ENCODE peak calls at places on chromosomes 16 and 17, in nine cellular contexts. One of them, this sample, is unnamed.

GRCh38 chr17:55086635-55087058 is 118.1 kb downstream of the STXBP4 start:
- DNase-seq in GM23338: no peak
- DNase-seq in IMR-90: peak; percentile 90
- DNase-seq in tibial nerve: no peak
- DNase-seq in HCT116: peak; percentile 31
- DNase-seq in tibial artery: no peak
- DNase-seq in lower lobe of right lung: no peak
- DNase-seq in adrenal gland: no peak
- DNase-seq in Peyer's patch: no peak
- DNase-seq in this sample: no peak

GRCh38 chr16:47503936-47504335 is 42.8 kb downstream of the PHKB start:
- DNase-seq in GM23338: no peak
- DNase-seq in IMR-90: peak; percentile 74
- DNase-seq in tibial nerve: no peak
- DNase-seq in HCT116: peak; percentile 3
- DNase-seq in tibial artery: no peak
- DNase-seq in lower lobe of right lung: no peak
- DNase-seq in adrenal gland: no peak
- DNase-seq in Peyer's patch: no peak
- DNase-seq in this sample: no peak

GRCh38 chr16:58661199-58661830 is 23.3 kb downstream of the SLC38A7 start:
- DNase-seq in GM23338: peak; percentile 87
- DNase-seq in IMR-90: peak; percentile 91
- DNase-seq in tibial nerve: no peak
- DNase-seq in HCT116: peak; percentile 78
- DNase-seq in tibial artery: peak; percentile 45
- DNase-seq in lower lobe of right lung: no peak
- DNase-seq in adrenal gland: peak; percentile 93
- DNase-seq in Peyer's patch: no peak
- DNase-seq in this sample: peak; percentile 59

GRCh38 chr17:40035162-40035559 is 19.0 kb downstream of the MED24 start:
- DNase-seq in GM23338: peak; percentile 90
- DNase-seq in IMR-90: peak; percentile 47
- DNase-seq in tibial nerve: no peak
- DNase-seq in HCT116: no peak
- DNase-seq in tibial artery: no peak
- DNase-seq in lower lobe of right lung: no peak
- DNase-seq in adrenal gland: no peak
- DNase-seq in Peyer's patch: no peak
- DNase-seq in this sample: no peak

GRCh38 chr17:79065105-79065670 is 9.4 kb upstream of the ENGASE start:
- DNase-seq in GM23338: peak; percentile 77
- DNase-seq in IMR-90: peak; percentile 32
- DNase-seq in tibial nerve: no peak
- DNase-seq in HCT116: peak; percentile 52
- DNase-seq in tibial artery: no peak
- DNase-seq in lower lobe of right lung: no peak
- DNase-seq in adrenal gland: peak; percentile 90
- DNase-seq in Peyer's patch: peak; percentile 51
- DNase-seq in this sample: no peak

GRCh38 chr17:50841949-50842354 is 6.6 kb downstream of the WFIKKN2 start:
- DNase-seq in GM23338: peak; percentile 92
- DNase-seq in IMR-90: peak; percentile 58
- DNase-seq in tibial nerve: peak; percentile 63
- DNase-seq in HCT116: peak; percentile 61
- DNase-seq in tibial artery: peak; percentile 59
- DNase-seq in lower lobe of right lung: peak; percentile 69
- DNase-seq in adrenal gland: peak; percentile 87
- DNase-seq in Peyer's patch: peak; percentile 83
- DNase-seq in this sample: peak; percentile 66

GRCh38 chr16:75483222-75483621 is 12.0 kb downstream of the CHST6 start:
- DNase-seq in GM23338: no peak
- DNase-seq in IMR-90: peak; percentile 43
- DNase-seq in tibial nerve: no peak
- DNase-seq in HCT116: peak; percentile 97
- DNase-seq in tibial artery: no peak
- DNase-seq in lower lobe of right lung: no peak
- DNase-seq in adrenal gland: no peak
- DNase-seq in Peyer's patch: no peak
- DNase-seq in this sample: no peak

GRCh38 chr17:82241183-82241925 is 12.5 kb downstream of the SLC16A3 start:
- DNase-seq in GM23338: no peak
- DNase-seq in IMR-90: peak; percentile 36
- DNase-seq in tibial nerve: peak; percentile 59
- DNase-seq in HCT116: no peak
- DNase-seq in tibial artery: peak; percentile 88
- DNase-seq in lower lobe of right lung: peak; percentile 91
- DNase-seq in adrenal gland: peak; percentile 93
- DNase-seq in Peyer's patch: peak; percentile 75
- DNase-seq in this sample: peak; percentile 91

GRCh38 chr16:11034481-11034931 is 90.1 kb downstream of the CLEC16A start:
- DNase-seq in GM23338: no peak
- DNase-seq in IMR-90: peak; percentile 24
- DNase-seq in tibial nerve: peak; percentile 29
- DNase-seq in HCT116: no peak
- DNase-seq in tibial artery: no peak
- DNase-seq in lower lobe of right lung: no peak
- DNase-seq in adrenal gland: no peak
- DNase-seq in Peyer's patch: no peak
- DNase-seq in this sample: no peak

GRCh38 chr17:2521257-2521656 is 9.6 kb upstream of the METTL16 start:
- DNase-seq in GM23338: no peak
- DNase-seq in IMR-90: no peak
- DNase-seq in tibial nerve: no peak
- DNase-seq in HCT116: no peak
- DNase-seq in tibial artery: no peak
- DNase-seq in lower lobe of right lung: no peak
- DNase-seq in adrenal gland: no peak
- DNase-seq in Peyer's patch: no peak
- DNase-seq in this sample: no peak

GRCh38 chr16:88347656-88348376 is 34.9 kb upstream of the ZNF469 start:
- DNase-seq in GM23338: no peak
- DNase-seq in IMR-90: no peak
- DNase-seq in tibial nerve: no peak
- DNase-seq in HCT116: no peak
- DNase-seq in tibial artery: no peak
- DNase-seq in lower lobe of right lung: peak; percentile 37
- DNase-seq in adrenal gland: no peak
- DNase-seq in Peyer's patch: no peak
- DNase-seq in this sample: no peak

GRCh38 chr17:68029512-68030215 is 5.9 kb upstream of the KPNA2 start:
- DNase-seq in GM23338: peak; percentile 24
- DNase-seq in IMR-90: no peak
- DNase-seq in tibial nerve: no peak
- DNase-seq in HCT116: no peak
- DNase-seq in tibial artery: no peak
- DNase-seq in lower lobe of right lung: no peak
- DNase-seq in adrenal gland: no peak
- DNase-seq in Peyer's patch: no peak
- DNase-seq in this sample: no peak

GRCh38 chr17:51078009-51078592 is 42.6 kb downstream of the SPAG9 start:
- DNase-seq in GM23338: no peak
- DNase-seq in IMR-90: no peak
- DNase-seq in tibial nerve: no peak
- DNase-seq in HCT116: no peak
- DNase-seq in tibial artery: no peak
- DNase-seq in lower lobe of right lung: peak; percentile 58
- DNase-seq in adrenal gland: no peak
- DNase-seq in Peyer's patch: no peak
- DNase-seq in this sample: no peak

GRCh38 chr17:81635973-81636504 is 873 bp downstream of the NPLOC4 start:
- DNase-seq in GM23338: no peak
- DNase-seq in IMR-90: peak; percentile 60
- DNase-seq in tibial nerve: no peak
- DNase-seq in HCT116: no peak
- DNase-seq in tibial artery: no peak
- DNase-seq in lower lobe of right lung: no peak
- DNase-seq in adrenal gland: no peak
- DNase-seq in Peyer's patch: no peak
- DNase-seq in this sample: no peak

GRCh38 chr16:19549688-19550087 is 5.8 kb upstream of the VPS35L start:
- DNase-seq in GM23338: no peak
- DNase-seq in IMR-90: no peak
- DNase-seq in tibial nerve: no peak
- DNase-seq in HCT116: no peak
- DNase-seq in tibial artery: no peak
- DNase-seq in lower lobe of right lung: no peak
- DNase-seq in adrenal gland: no peak
- DNase-seq in Peyer's patch: no peak
- DNase-seq in this sample: no peak
- H3K36me3 ChIP-seq in GM23338: peaks cover 24% of the 10 kb centered on the region
- H3K36me3 ChIP-seq in IMR-90: no peaks in the 10 kb centered on the region
- H3K36me3 ChIP-seq in tibial nerve: peaks cover 65% of the 10 kb centered on the region
- H3K36me3 ChIP-seq in HCT116: peaks cover 25% of the 10 kb centered on the region
- H3K36me3 ChIP-seq in tibial artery: peaks cover 19% of the 10 kb centered on the region
- H3K36me3 ChIP-seq in lower lobe of right lung: peaks cover 57% of the 10 kb centered on the region
- H3K36me3 ChIP-seq in adrenal gland: no peaks in the 10 kb centered on the region
- H3K36me3 ChIP-seq in Peyer's patch: peaks cover 64% of the 10 kb centered on the region
- H3K36me3 ChIP-seq in this sample: peaks cover 76% of the 10 kb centered on the region

GRCh38 chr17:13230350-13230900 is 212.6 kb upstream of the ELAC2 start:
- DNase-seq in GM23338: no peak
- DNase-seq in IMR-90: no peak
- DNase-seq in tibial nerve: no peak
- DNase-seq in HCT116: no peak
- DNase-seq in tibial artery: no peak
- DNase-seq in lower lobe of right lung: no peak
- DNase-seq in adrenal gland: no peak
- DNase-seq in Peyer's patch: no peak
- DNase-seq in this sample: no peak
- TF ChIP-seq CTCF in GM23338: no peak
- TF ChIP-seq CTCF in IMR-90: no peak
- TF ChIP-seq CTCF in tibial nerve: no peak
- TF ChIP-seq CTCF in HCT116: no peak
- TF ChIP-seq CTCF in tibial artery: no peak
- TF ChIP-seq CTCF in lower lobe of right lung: no peak
- TF ChIP-seq CTCF in adrenal gland: no peak
- TF ChIP-seq CTCF in Peyer's patch: no peak
- TF ChIP-seq CTCF in this sample: no peak

DNA sequence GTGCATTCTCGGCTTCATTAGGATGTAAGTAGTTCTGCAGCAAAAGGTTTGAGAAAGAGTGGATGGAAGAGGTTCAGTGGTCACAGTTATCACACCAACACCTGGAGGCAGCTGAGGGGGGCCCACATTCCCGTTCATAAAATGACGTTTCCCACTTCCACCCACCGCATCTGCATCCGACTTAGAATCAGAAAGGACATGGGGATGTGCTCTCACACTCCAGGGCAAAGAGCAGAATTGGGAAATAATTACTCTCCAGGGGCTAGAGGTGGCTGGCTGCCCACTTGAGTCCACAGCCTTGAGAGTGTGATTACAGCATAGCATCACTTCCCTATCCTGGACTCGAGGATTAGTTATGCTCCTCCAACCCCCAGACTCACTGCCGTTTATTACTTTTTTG is 122.0 kb downstream of the CPPED1 start:
- DNase-seq in GM23338: no peak
- DNase-seq in IMR-90: no peak
- DNase-seq in tibial nerve: no peak
- DNase-seq in HCT116: no peak
- DNase-seq in tibial artery: no peak
- DNase-seq in lower lobe of right lung: no peak
- DNase-seq in adrenal gland: no peak
- DNase-seq in Peyer's patch: no peak
- DNase-seq in this sample: no peak
- H3K4me1 ChIP-seq in GM23338: peaks cover 7% of the 10 kb centered on the region
- H3K4me1 ChIP-seq in IMR-90: no peaks in the 10 kb centered on the region
- H3K4me1 ChIP-seq in tibial nerve: no peaks in the 10 kb centered on the region
- H3K4me1 ChIP-seq in HCT116: no peaks in the 10 kb centered on the region
- H3K4me1 ChIP-seq in tibial artery: no peaks in the 10 kb centered on the region
- H3K4me1 ChIP-seq in lower lobe of right lung: no peaks in the 10 kb centered on the region
- H3K4me1 ChIP-seq in adrenal gland: no peaks in the 10 kb centered on the region
- H3K4me1 ChIP-seq in Peyer's patch: no peaks in the 10 kb centered on the region
- H3K4me1 ChIP-seq in this sample: no peaks in the 10 kb centered on the region

GRCh38 chr16:85722497-85722896 is 28.4 kb downstream of the C16orf74 start:
- DNase-seq in GM23338: no peak
- DNase-seq in IMR-90: no peak
- DNase-seq in tibial nerve: no peak
- DNase-seq in HCT116: no peak
- DNase-seq in tibial artery: no peak
- DNase-seq in lower lobe of right lung: no peak
- DNase-seq in adrenal gland: no peak
- DNase-seq in Peyer's patch: no peak
- DNase-seq in this sample: no peak
- H3K36me3 ChIP-seq in GM23338: no peaks in the 10 kb centered on the region
- H3K36me3 ChIP-seq in IMR-90: peaks cover 2% of the 10 kb centered on the region
- H3K36me3 ChIP-seq in tibial nerve: no peaks in the 10 kb centered on the region
- H3K36me3 ChIP-seq in HCT116: no peaks in the 10 kb centered on the region
- H3K36me3 ChIP-seq in tibial artery: no peaks in the 10 kb centered on the region
- H3K36me3 ChIP-seq in lower lobe of right lung: no peaks in the 10 kb centered on the region
- H3K36me3 ChIP-seq in adrenal gland: no peaks in the 10 kb centered on the region
- H3K36me3 ChIP-seq in Peyer's patch: no peaks in the 10 kb centered on the region
- H3K36me3 ChIP-seq in this sample: no peaks in the 10 kb centered on the region

GRCh38 chr17:18323007-18323406 is 7.9 kb downstream of the SMCR8 start:
- DNase-seq in GM23338: no peak
- DNase-seq in IMR-90: peak; percentile 21
- DNase-seq in tibial nerve: no peak
- DNase-seq in HCT116: no peak
- DNase-seq in tibial artery: no peak
- DNase-seq in lower lobe of right lung: no peak
- DNase-seq in adrenal gland: no peak
- DNase-seq in Peyer's patch: no peak
- DNase-seq in this sample: no peak
- TF ChIP-seq CTCF in GM23338: peak; percentile 31
- TF ChIP-seq CTCF in IMR-90: peak; percentile 9
- TF ChIP-seq CTCF in tibial nerve: no peak
- TF ChIP-seq CTCF in HCT116: peak; percentile 30
- TF ChIP-seq CTCF in tibial artery: no peak
- TF ChIP-seq CTCF in lower lobe of right lung: no peak
- TF ChIP-seq CTCF in adrenal gland: no peak
- TF ChIP-seq CTCF in Peyer's patch: no peak
- TF ChIP-seq CTCF in this sample: no peak